ENCODE peak calls at places on chromosomes 4 and X, in four cellular contexts. O, X, C and L are unnamed samples.

GRCh38 chrX:154490021-154490413 is 412 bp downstream of the SLC10A3 start:
- DNase-seq in O (no peak), X (no peak), C (no peak), L (no peak)

GRCh38 chr4:162732871-162733270 is 433.8 kb downstream of the NAF1 start:
- DNase-seq in O (no peak), X (no peak), C (no peak), L (no peak)

GRCh38 chr4:78552398-78553396 is 1.1 kb downstream of the ANXA3 start:
- DNase-seq in O (peak), X (no peak), C (peak), L (no peak)

GRCh38 chr4:40409835-40410234 is 74.7 kb downstream of the CHRNA9 start:
- DNase-seq in O (no peak), X (no peak), C (no peak), L (no peak)

GRCh38 chrX:617891-618290 is 12.7 kb upstream of the SHOX start:
- DNase-seq in O (no peak), X (no peak), C (no peak), L (no peak)

GRCh38 chr4:176840166-176840565 is 47.4 kb upstream of the VEGFC start:
- DNase-seq in O (no peak), X (no peak), C (no peak), L (no peak)

GRCh38 chr4:55356991-55357461 is 11.0 kb downstream of the SRD5A3 start:
- DNase-seq in O (peak), X (no peak), C (no peak), L (no peak)

GRCh38 chr4:89298160-89298559 is 9.4 kb downstream of the GPRIN3 start:
- DNase-seq in O (no peak), X (no peak), C (no peak), L (no peak)

GRCh38 chrX:130174051-130174704 is 2.4 kb downstream of the RAB33A start:
- DNase-seq in O (no peak), X (peak), C (no peak), L (no peak)

GRCh38 chr4:142549248-142549647 is 296.9 kb downstream of the INPP4B start:
- DNase-seq in O (no peak), X (no peak), C (no peak), L (no peak)

GRCh38 chr4:119240128-119240527 is 27.6 kb downstream of the USP53 start:
- DNase-seq in O (no peak), X (no peak), C (no peak), L (no peak)

GRCh38 chr4:38409852-38410251 is 254.1 kb upstream of the KLF3 start:
- DNase-seq in O (no peak), X (no peak), C (no peak), L (no peak)

GRCh38 chr4:152927737-152928136 is 8.4 kb upstream of the FHDC1 start:
- DNase-seq in O (no peak), X (no peak), C (no peak), L (no peak)

GRCh38 chr4:161419822-161420221 is 744.0 kb downstream of the FSTL5 start:
- DNase-seq in O (peak), X (no peak), C (no peak), L (no peak)

GRCh38 chr4:106541253-106541652 is 172.7 kb upstream of the GIMD1 start:
- DNase-seq in O (no peak), X (no peak), C (no peak), L (no peak)

GRCh38 chrX:121876316-121876715 is 828.9 kb downstream of the GLUD2 start:
- DNase-seq in O (no peak), X (no peak), C (no peak), L (no peak)

GRCh38 chr4:107630185-107630705 is 89.8 kb downstream of the PAPSS1 start:
- DNase-seq in O (no peak), X (no peak), C (no peak), L (no peak)

GRCh38 chr4:124459196-124459921 is 253.2 kb downstream of the ANKRD50 start:
- DNase-seq in O (no peak), X (no peak), C (no peak), L (no peak)

GRCh38 chr4:139239127-139239772 is 40.8 kb downstream of the MGARP start:
- DNase-seq in O (no peak), X (no peak), C (no peak), L (no peak)

GRCh38 chr4:157217708-157218107 is 2.8 kb upstream of the GRIA2 start:
- DNase-seq in O (peak), X (no peak), C (peak), L (no peak)

GRCh38 chrX:153780678-153781427 is at the start of gene SRPK3:
- DNase-seq in O (no peak), X (no peak), C (no peak), L (no peak)

GRCh38 chr4:89357787-89358186 is 50.2 kb upstream of the GPRIN3 start:
- DNase-seq in O (no peak), X (no peak), C (no peak), L (no peak)

GRCh38 chr4:76301068-76301774 is 5.3 kb upstream of the STBD1 start:
- DNase-seq in O (peak), X (peak), C (peak), L (peak)
- TF ChIP-seq REST in O (no peak), X (no peak), C (no peak), L (no peak)

GRCh38 chr4:91319869-91320268 is 983.9 kb upstream of the GRID2 start:
- DNase-seq in O (no peak), X (no peak), C (no peak), L (no peak)

GRCh38 chr4:91322961-91323360 is 980.8 kb upstream of the GRID2 start:
- DNase-seq in O (no peak), X (no peak), C (no peak), L (no peak)

GRCh38 chr4:91330555-91331137 is 973.1 kb upstream of the GRID2 start:
- DNase-seq in O (no peak), X (no peak), C (no peak), L (no peak)

GRCh38 chr4:91325495-91325894 is 978.3 kb upstream of the GRID2 start:
- DNase-seq in O (no peak), X (no peak), C (peak), L (no peak)
- TF ChIP-seq SRF in O (no peak), X (no peak), C (no peak), L (no peak)

DNA sequence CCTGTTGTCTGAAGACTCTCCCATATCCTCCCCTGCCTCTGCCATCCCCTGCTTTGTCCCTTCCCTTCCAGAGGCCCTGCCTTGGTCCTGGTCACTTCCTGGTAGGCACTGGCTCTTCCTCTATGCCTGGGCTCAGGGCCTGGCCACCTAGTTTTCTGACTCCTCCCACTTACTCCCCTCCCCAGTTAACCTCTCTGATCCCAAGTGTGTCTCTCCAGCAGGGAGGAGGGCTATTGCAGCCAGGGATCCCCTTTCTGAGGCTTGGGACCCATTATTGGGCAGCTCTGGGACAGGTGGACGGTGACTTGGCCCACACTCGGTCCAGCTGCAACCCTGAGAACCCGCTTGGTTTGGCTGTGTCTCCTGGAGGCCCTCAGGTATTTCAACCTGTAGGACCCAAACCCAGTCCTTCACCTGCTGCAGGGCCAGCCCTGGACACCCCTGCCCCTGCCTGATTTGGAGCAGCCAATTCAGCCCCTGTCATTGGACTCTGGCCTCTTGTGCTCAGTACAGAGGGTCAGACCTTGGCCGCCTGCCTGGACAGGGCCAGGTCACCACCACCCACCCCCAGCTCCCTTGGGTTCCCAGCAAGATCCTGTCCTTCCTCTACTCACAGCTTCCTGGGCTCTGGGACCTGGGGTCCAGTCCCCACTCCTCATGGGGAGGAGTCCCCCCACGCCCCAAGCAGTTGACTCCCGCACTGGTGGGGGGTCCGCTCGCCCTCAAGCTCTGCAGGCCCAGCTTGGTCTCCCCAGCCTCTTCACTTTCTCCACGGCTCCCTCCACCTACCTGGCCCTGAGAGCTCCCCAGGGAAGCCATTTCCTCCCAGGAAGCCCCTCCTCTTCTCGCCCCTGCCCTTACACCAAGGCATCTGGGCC is 1.1 kb upstream of the SH3BP2 start:
- DNase-seq in O (no peak), X (no peak), C (no peak), L (no peak)
- TF ChIP-seq REST in O (no peak), X (no peak), C (no peak), L (no peak)

GRCh38 chr4:186029731-186030421 is 39.1 kb upstream of the TLR3 start:
- DNase-seq in O (no peak), X (no peak), C (no peak), L (no peak)
- TF ChIP-seq SRF in O (no peak), X (no peak), C (no peak), L (no peak)

GRCh38 chrX:13283512-13283911 is 36.3 kb downstream of the ATXN3L start:
- DNase-seq in O (no peak), X (no peak), C (no peak), L (no peak)

GRCh38 chrX:13281289-13281688 is 38.6 kb downstream of the ATXN3L start:
- DNase-seq in O (no peak), X (no peak), C (no peak), L (no peak)

GRCh38 chrX:13285693-13286092 is 34.2 kb downstream of the ATXN3L start:
- DNase-seq in O (no peak), X (no peak), C (no peak), L (no peak)

GRCh38 chrX:13285229-13285628 is 34.6 kb downstream of the ATXN3L start:
- DNase-seq in O (no peak), X (no peak), C (no peak), L (no peak)

DNA sequence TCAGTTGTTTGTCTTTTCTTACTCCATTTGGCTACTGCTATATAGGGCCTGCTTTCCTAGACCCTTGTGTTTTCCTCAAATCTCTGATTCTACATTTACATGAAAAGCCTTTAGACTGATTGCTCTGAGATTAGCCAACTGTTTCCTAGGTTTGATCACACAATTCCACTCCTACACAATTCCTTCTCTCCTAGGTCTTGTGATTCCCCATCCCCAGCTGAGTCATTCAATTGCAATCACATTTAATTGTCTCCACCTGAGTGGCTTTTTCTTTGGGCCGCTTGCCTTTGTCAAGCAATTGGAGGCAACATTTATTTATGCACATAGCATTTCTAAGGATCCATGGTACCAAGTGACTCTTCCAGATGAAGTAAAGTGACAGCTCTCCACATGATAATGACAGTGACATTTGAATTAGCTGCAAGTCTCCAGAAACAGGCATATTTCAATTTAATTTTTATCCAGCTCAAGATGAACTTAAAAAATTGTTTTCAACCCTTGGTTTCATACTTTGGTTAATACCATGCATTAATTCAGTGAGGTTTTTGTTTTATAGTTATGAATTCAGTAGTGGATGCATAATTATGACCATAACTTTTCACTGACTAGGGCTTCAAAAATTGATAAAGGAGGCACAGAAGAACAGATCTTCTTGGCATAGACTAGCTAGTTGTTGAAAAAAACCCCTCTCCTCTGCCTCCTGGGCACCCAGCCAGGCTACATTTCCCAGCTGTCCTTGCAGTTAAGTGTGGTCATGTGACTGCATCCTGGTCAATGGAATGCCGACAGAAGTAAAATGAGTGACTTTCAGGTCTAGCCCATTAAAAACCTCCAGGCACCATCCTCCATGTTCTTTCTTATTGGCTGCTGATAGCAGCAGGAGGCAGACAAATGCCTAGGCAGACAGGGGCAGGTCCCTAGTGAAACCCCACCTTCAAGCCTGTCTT is 35.6 kb downstream of the ATXN3L start:
- DNase-seq in O (no peak), X (no peak), C (no peak), L (no peak)
- TF ChIP-seq REST in O (no peak), X (no peak), C (no peak), L (no peak)

GRCh38 chr4:53706422-53707032 is 115.2 kb upstream of the LNX1 start:
- DNase-seq in O (peak), X (peak), C (peak), L (peak)
- TF ChIP-seq SRF in O (no peak), X (no peak), C (no peak), L (no peak)

DNA sequence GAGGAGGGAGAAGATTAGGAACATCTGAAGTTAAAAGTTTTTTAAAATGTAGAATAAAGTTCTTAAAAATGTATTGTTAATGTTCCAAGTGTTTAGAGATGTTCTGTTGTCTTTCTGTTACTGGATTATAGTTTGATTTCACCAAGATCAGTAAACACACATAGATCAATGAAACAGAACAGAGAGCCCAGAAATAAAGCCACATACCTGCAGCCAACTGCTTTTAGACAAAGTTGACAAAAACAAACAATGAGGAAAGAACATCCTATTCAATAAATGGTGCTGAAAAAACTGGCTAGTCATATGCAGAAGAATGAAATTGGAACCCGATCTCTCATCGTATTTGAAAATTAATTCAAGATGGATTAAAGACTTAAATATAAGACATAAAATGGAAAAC is 966.3 kb upstream of the POU3F4 start:
- DNase-seq in O (no peak), X (no peak), C (no peak), L (no peak)
- TF ChIP-seq REST in O (no peak), X (no peak), C (no peak), L (no peak)

DNA sequence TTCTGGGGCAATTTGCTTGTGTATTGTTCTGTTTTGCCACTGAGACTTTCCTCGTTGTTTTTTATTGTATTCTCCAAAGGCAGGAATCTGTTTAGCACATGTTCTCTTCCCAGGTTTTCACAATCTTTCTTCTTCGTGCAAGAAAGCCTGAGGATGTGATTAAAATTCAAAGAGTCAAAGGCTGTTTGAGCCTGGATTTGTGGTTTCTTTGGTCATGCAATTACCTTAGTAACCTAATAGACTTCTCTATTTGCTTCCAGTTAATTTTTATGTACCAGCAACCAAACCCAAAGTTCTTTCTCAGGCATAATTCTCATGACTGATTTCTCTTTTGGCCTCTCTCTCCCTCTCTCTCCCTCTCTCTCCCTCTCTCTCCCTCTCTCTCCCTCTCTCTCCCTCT is 1420.1 kb upstream of the TENM3 start:
- DNase-seq in O (no peak), X (no peak), C (no peak), L (no peak)
- TF ChIP-seq SRF in O (no peak), X (no peak), C (no peak), L (no peak)

GRCh38 chr4:8157944-8158709 is 486 bp downstream of the ABLIM2 start:
- DNase-seq in O (no peak), X (no peak), C (no peak), L (no peak)

GRCh38 chr4:8159522-8160232 is 1.1 kb upstream of the ABLIM2 start:
- DNase-seq in O (no peak), X (no peak), C (no peak), L (no peak)

GRCh38 chr4:8157496-8157895 is 1.1 kb downstream of the ABLIM2 start:
- DNase-seq in O (no peak), X (no peak), C (no peak), L (no peak)

GRCh38 chr4:8160233-8160560 is 1.6 kb upstream of the ABLIM2 start:
- DNase-seq in O (no peak), X (no peak), C (no peak), L (no peak)

DNA sequence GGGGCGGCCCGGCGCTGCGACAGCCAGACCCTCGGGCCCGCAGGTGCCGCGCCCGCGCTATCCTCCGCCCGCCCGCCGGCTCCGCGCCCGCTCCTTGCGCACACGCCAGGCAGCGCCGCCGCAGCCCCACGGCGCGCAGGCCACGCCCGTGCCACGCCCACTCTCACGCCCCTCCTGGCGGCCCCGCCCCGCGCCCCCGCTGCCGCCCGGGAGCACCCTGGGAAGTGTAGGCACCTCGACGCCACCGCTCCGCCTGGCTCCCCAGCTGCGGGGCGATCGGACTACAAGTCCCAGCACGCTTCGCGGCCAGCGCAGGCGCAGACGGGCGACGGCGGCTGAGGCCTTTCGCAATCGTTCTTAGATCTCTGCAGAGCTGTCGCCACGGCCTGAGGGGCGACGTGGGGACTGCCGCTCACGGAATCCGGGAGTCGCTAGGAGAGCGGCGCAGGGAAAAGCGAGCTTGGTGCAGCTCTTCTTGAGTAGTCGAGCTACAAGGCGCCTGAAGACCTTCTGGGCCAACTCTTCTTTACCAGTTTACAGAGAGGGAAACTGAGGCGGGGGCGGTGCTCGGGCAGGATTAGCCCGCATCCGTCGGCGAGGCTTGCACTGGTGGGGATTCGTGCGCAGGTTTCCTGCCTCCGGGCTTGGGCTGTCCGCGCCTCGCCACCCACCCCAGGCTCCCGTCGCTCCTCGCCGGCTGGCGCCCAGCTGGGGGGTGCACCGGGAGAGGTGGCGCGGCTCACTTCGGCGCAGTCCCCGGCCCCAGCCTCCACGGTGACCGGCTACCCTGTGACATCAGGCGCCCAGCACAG is at the start of gene ABLIM2:
- DNase-seq in O (peak), X (peak), C (peak), L (peak)
- TF ChIP-seq REST in O (no peak), X (no peak), C (no peak), L (no peak)